ENCODE peak calls at places on chromosomes 2 and 18, in nine cellular contexts. S, V, C, T, L, N, F, G and O are unnamed samples.

GRCh38 chr2:168565512-168565911 is 109.4 kb downstream of the CERS6 start:
- DNase-seq in C (no peak), V (no peak), S (no peak), N (no peak), G (no peak), F (no peak), L (no peak), T (no peak), O (no peak)

GRCh38 chr2:152618188-152618564 is 99.1 kb downstream of the PRPF40A start:
- DNase-seq in T (no peak), F (peak), N (no peak), V (no peak), L (no peak), S (no peak), G (no peak), C (no peak), O (no peak)

GRCh38 chr2:43542285-43542933 is 53.4 kb downstream of the THADA start:
- DNase-seq in L (peak), N (peak), F (peak), T (peak), V (no peak), G (peak), S (no peak), C (peak), O (no peak)

GRCh38 chr2:17800219-17800618 is 16.0 kb upstream of the MSGN1 start:
- DNase-seq in F (no peak), L (peak), V (no peak), C (no peak), G (no peak), S (no peak), T (no peak), N (no peak), O (no peak)

GRCh38 chr2:112486895-112487294 is 4.9 kb downstream of the TTL start:
- DNase-seq in V (no peak), C (no peak), N (no peak), F (no peak), G (no peak), S (no peak), T (no peak), L (no peak), O (no peak)

GRCh38 chr18:32770651-32771168 is 2.1 kb downstream of the KLHL14 start:
- DNase-seq in T (no peak), N (no peak), V (no peak), S (no peak), F (no peak), C (peak), L (no peak), G (no peak), O (no peak)

GRCh38 chr2:128464456-128464855 is 145.8 kb upstream of the HS6ST1 start:
- DNase-seq in C (no peak), L (no peak), T (no peak), G (no peak), F (no peak), V (no peak), N (no peak), S (no peak), O (no peak)

GRCh38 chr2:212926948-212927347 is 224.5 kb downstream of the IKZF2 start:
- DNase-seq in L (no peak), V (no peak), N (no peak), S (no peak), C (no peak), T (no peak), F (no peak), G (no peak), O (no peak)

GRCh38 chr2:222298311-222299150 is at the start of gene PAX3:
- DNase-seq in G (no peak), S (no peak), V (no peak), F (peak), L (no peak), T (no peak), C (peak), N (peak), O (no peak)